ENCODE peak calls at places on chromosomes 7 and 10, in nine cellular contexts. R, P, B, C, U, J, T, S and O are unnamed samples.

GRCh38 chr7:36653011-36653670 is 71.2 kb downstream of the AOAH start:
- DNase-seq in R (no peak), P (no peak), B (peak), C (no peak), U (peak), J (no peak), T (peak), S (no peak), O (peak)

GRCh38 chr7:110421490-110422241 is 669.3 kb upstream of the LRRN3 start:
- DNase-seq in R (no peak), P (no peak), B (no peak), C (no peak), U (no peak), J (no peak), T (no peak), S (no peak), O (no peak)

GRCh38 chr10:99598781-99599481 is 21.3 kb downstream of the SLC25A28 start:
- DNase-seq in R (no peak), P (no peak), B (no peak), C (no peak), U (no peak), J (no peak), T (no peak), S (no peak), O (no peak)

GRCh38 chr10:100022403-100022802 is 12.7 kb upstream of the DNMBP start:
- DNase-seq in R (no peak), P (peak), B (no peak), C (no peak), U (peak), J (no peak), T (peak), S (no peak), O (peak)

GRCh38 chr7:44286182-44286617 is 39.2 kb downstream of the CAMK2B start:
- DNase-seq in R (no peak), P (no peak), B (no peak), C (no peak), U (no peak), J (no peak), T (no peak), S (peak), O (no peak)

GRCh38 chr10:69061305-69062161 is 26.4 kb upstream of the SRGN start:
- DNase-seq in R (peak), P (peak), B (peak), C (no peak), U (peak), J (peak), T (peak), S (no peak), O (peak)

GRCh38 chr7:92730808-92731207 is 105.6 kb downstream of the CDK6 start:
- DNase-seq in R (no peak), P (no peak), B (no peak), C (no peak), U (no peak), J (no peak), T (no peak), S (no peak), O (peak)

GRCh38 chr7:101882595-101883564 is 65.5 kb downstream of the CUX1 start:
- DNase-seq in R (peak), P (peak), B (peak), C (no peak), U (peak), J (peak), T (peak), S (no peak), O (peak)

GRCh38 chr10:126972622-126973414 is 67.6 kb downstream of the DOCK1 start:
- DNase-seq in R (peak), P (peak), B (peak), C (no peak), U (peak), J (no peak), T (peak), S (no peak), O (peak)

GRCh38 chr10:5645944-5646617 is 20.3 kb downstream of the ASB13 start:
- DNase-seq in R (no peak), P (no peak), B (no peak), C (no peak), U (peak), J (no peak), T (no peak), S (no peak), O (no peak)

GRCh38 chr7:134742688-134743350 is 36.6 kb upstream of the CALD1 start:
- DNase-seq in R (no peak), P (no peak), B (no peak), C (no peak), U (peak), J (no peak), T (peak), S (no peak), O (no peak)

GRCh38 chr7:145848691-145849090 is 267.9 kb upstream of the CNTNAP2 start:
- DNase-seq in R (no peak), P (no peak), B (no peak), C (peak), U (peak), J (no peak), T (no peak), S (no peak), O (no peak)

GRCh38 chr7:70707823-70708243 is 424.1 kb upstream of the GALNT17 start:
- DNase-seq in R (no peak), P (no peak), B (no peak), C (no peak), U (no peak), J (no peak), T (no peak), S (no peak), O (no peak)

GRCh38 chr10:92569071-92569470 is 4.8 kb downstream of the IDE start:
- DNase-seq in R (no peak), P (no peak), B (no peak), C (no peak), U (peak), J (no peak), T (no peak), S (no peak), O (no peak)

GRCh38 chr10:71210031-71210871 is 2.1 kb upstream of the UNC5B start:
- DNase-seq in R (no peak), P (no peak), B (no peak), C (no peak), U (no peak), J (no peak), T (no peak), S (no peak), O (no peak)

GRCh38 chr7:129536323-129536722 is 34.0 kb downstream of the SMKR1 start:
- DNase-seq in R (no peak), P (no peak), B (no peak), C (no peak), U (no peak), J (no peak), T (no peak), S (no peak), O (no peak)

GRCh38 chr10:110013615-110014293 is 6.0 kb downstream of the ADD3 start:
- DNase-seq in R (no peak), P (no peak), B (peak), C (no peak), U (no peak), J (no peak), T (no peak), S (no peak), O (no peak)

GRCh38 chr10:4144802-4145201 is 359.8 kb upstream of the KLF6 start:
- DNase-seq in R (no peak), P (no peak), B (peak), C (no peak), U (no peak), J (no peak), T (peak), S (no peak), O (peak)

GRCh38 chr7:30028749-30029635 is 780 bp downstream of the PLEKHA8 start:
- DNase-seq in R (no peak), P (no peak), B (peak), C (no peak), U (peak), J (peak), T (peak), S (no peak), O (peak)

GRCh38 chr10:99172130-99172738 is 63.4 kb downstream of the HPSE2 start:
- DNase-seq in R (no peak), P (no peak), B (peak), C (peak), U (peak), J (peak), T (peak), S (no peak), O (peak)

GRCh38 chr10:103451091-103451801 is 924 bp downstream of the CALHM2 start:
- DNase-seq in R (no peak), P (peak), B (peak), C (no peak), U (peak), J (peak), T (peak), S (no peak), O (no peak)

GRCh38 chr10:8060010-8060703 is 5.7 kb downstream of the GATA3 start:
- DNase-seq in R (no peak), P (no peak), B (no peak), C (no peak), U (peak), J (no peak), T (peak), S (no peak), O (peak)

GRCh38 chr10:22071332-22071731 is 67.8 kb upstream of the DNAJC1 start:
- DNase-seq in R (no peak), P (no peak), B (no peak), C (no peak), U (no peak), J (no peak), T (no peak), S (no peak), O (no peak)

GRCh38 chr7:18087687-18088078 is 60.0 kb upstream of the PRPS1L1 start:
- DNase-seq in R (no peak), P (no peak), B (no peak), C (peak), U (no peak), J (no peak), T (peak), S (no peak), O (no peak)

GRCh38 chr7:39633563-39634550 is 10.5 kb downstream of the RALA start:
- DNase-seq in R (no peak), P (no peak), B (no peak), C (no peak), U (no peak), J (no peak), T (peak), S (no peak), O (no peak)

GRCh38 chr7:131942287-131943150 is 386.1 kb upstream of the PODXL start:
- DNase-seq in R (no peak), P (no peak), B (no peak), C (no peak), U (no peak), J (no peak), T (no peak), S (no peak), O (no peak)

GRCh38 chr10:44589931-44590330 is 205.0 kb upstream of the CXCL12 start:
- DNase-seq in R (no peak), P (no peak), B (no peak), C (no peak), U (no peak), J (no peak), T (no peak), S (no peak), O (no peak)

GRCh38 chr7:130363156-130363847 is 17.0 kb upstream of the CPA1 start:
- DNase-seq in R (no peak), P (peak), B (peak), C (no peak), U (peak), J (peak), T (peak), S (no peak), O (peak)

GRCh38 chr10:30581779-30582380 is 47.7 kb downstream of the LYZL2 start:
- DNase-seq in R (no peak), P (peak), B (peak), C (peak), U (peak), J (peak), T (peak), S (no peak), O (peak)

GRCh38 chr10:67664936-67665335 is 31.1 kb downstream of the CTNNA3 start:
- DNase-seq in R (no peak), P (peak), B (no peak), C (no peak), U (peak), J (no peak), T (no peak), S (no peak), O (no peak)

GRCh38 chr10:27745380-27745718 is 270 bp downstream of the MKX start:
- DNase-seq in R (no peak), P (no peak), B (no peak), C (no peak), U (no peak), J (no peak), T (no peak), S (no peak), O (no peak)